ENCODE peak calls at places on chromosomes 3 and 15, in five cellular contexts. K is AG20443, S is nephron progenitor cell, Z is GOT3, G is GM12891. E is an unnamed sample.

GRCh38 chr15:72916939-72917338 is 133.4 kb upstream of the ADPGK start:
- DNase-seq in K (no peak), S (no peak), Z (no peak), G (no peak), E (no peak)

GRCh38 chr3:23002846-23003800 is 200.0 kb upstream of the UBE2E2 start:
- DNase-seq in K (no peak), S (no peak), Z (no peak), G (no peak), E (no peak)

GRCh38 chr15:75171408-75171807 is 30.3 kb upstream of the C15orf39 start:
- DNase-seq in K (peak), S (no peak), Z (no peak), G (no peak), E (peak)

GRCh38 chr15:57150066-57150865 is 226.0 kb upstream of the CGNL1 start:
- DNase-seq in K (no peak), S (no peak), Z (no peak), G (no peak), E (peak)

GRCh38 chr3:78098367-78098766 is 1058.5 kb downstream of the ROBO2 start:
- DNase-seq in K (no peak), S (no peak), Z (no peak), G (no peak), E (no peak)

GRCh38 chr3:14645453-14645852 is 6.1 kb upstream of the CCDC174 start:
- DNase-seq in K (no peak), S (no peak), Z (no peak), G (no peak), E (no peak)

GRCh38 chr3:149702691-149703426 is 45.0 kb upstream of the WWTR1 start:
- DNase-seq in K (peak), S (no peak), Z (no peak), G (no peak), E (peak)

GRCh38 chr15:75138016-75138999 is 63.4 kb upstream of the C15orf39 start:
- DNase-seq in K (peak), S (no peak), Z (no peak), G (no peak), E (peak)

E was measured in HFFc6.